ENCODE peak calls at places on chromosomes 4 and X, in six cellular contexts. One of them, this sample, is unnamed. For H3K4me1, the result is how much of the 10 kb centered on the place peaks cover.

GRCh38 chr4:119735136-119735770 is 106.6 kb upstream of the PDE5A start:
- DNase-seq in naive thymus-derived CD4-positive, alpha-beta T cell: no peak
- DNase-seq in neuronal stem cell: no peak
- DNase-seq in foreskin keratinocyte: peak
- DNase-seq in OCI-LY7: no peak
- DNase-seq in heart left ventricle: no peak
- DNase-seq in this sample: no peak

GRCh38 chrX:96447161-96447560 is 237.5 kb upstream of the DIAPH2 start:
- DNase-seq in naive thymus-derived CD4-positive, alpha-beta T cell: no peak
- DNase-seq in neuronal stem cell: no peak
- DNase-seq in foreskin keratinocyte: no peak
- DNase-seq in OCI-LY7: no peak
- DNase-seq in heart left ventricle: no peak
- DNase-seq in this sample: no peak

GRCh38 chr4:23728393-23728792 is 161.5 kb downstream of the PPARGC1A start:
- DNase-seq in naive thymus-derived CD4-positive, alpha-beta T cell: no peak
- DNase-seq in neuronal stem cell: no peak
- DNase-seq in foreskin keratinocyte: peak
- DNase-seq in OCI-LY7: no peak
- DNase-seq in heart left ventricle: no peak
- DNase-seq in this sample: no peak

GRCh38 chrX:111597967-111598366 is 83.0 kb upstream of the ALG13 start:
- DNase-seq in naive thymus-derived CD4-positive, alpha-beta T cell: no peak
- DNase-seq in neuronal stem cell: no peak
- DNase-seq in foreskin keratinocyte: no peak
- DNase-seq in OCI-LY7: no peak
- DNase-seq in heart left ventricle: no peak
- DNase-seq in this sample: no peak

GRCh38 chr4:61442936-61443335 is 242.8 kb downstream of the ADGRL3 start:
- DNase-seq in naive thymus-derived CD4-positive, alpha-beta T cell: no peak
- DNase-seq in neuronal stem cell: no peak
- DNase-seq in foreskin keratinocyte: no peak
- DNase-seq in OCI-LY7: no peak
- DNase-seq in heart left ventricle: no peak
- DNase-seq in this sample: no peak

GRCh38 chr4:123826896-123827295 is 430.3 kb downstream of the SPRY1 start:
- DNase-seq in naive thymus-derived CD4-positive, alpha-beta T cell: no peak
- DNase-seq in neuronal stem cell: no peak
- DNase-seq in foreskin keratinocyte: peak
- DNase-seq in OCI-LY7: no peak
- DNase-seq in heart left ventricle: no peak
- DNase-seq in this sample: no peak

GRCh38 chrX:130048686-130049222 is 61.5 kb downstream of the ELF4 start:
- DNase-seq in naive thymus-derived CD4-positive, alpha-beta T cell: no peak
- DNase-seq in neuronal stem cell: no peak
- DNase-seq in foreskin keratinocyte: no peak
- DNase-seq in OCI-LY7: no peak
- DNase-seq in heart left ventricle: no peak
- DNase-seq in this sample: no peak

GRCh38 chrX:31038585-31039326 is 33.1 kb downstream of the FTHL17 start:
- DNase-seq in naive thymus-derived CD4-positive, alpha-beta T cell: no peak
- DNase-seq in neuronal stem cell: peak
- DNase-seq in foreskin keratinocyte: peak
- DNase-seq in OCI-LY7: peak
- DNase-seq in heart left ventricle: no peak
- DNase-seq in this sample: peak

GRCh38 chr4:127781303-127782024 is 658 bp upstream of the HSPA4L start:
- DNase-seq in naive thymus-derived CD4-positive, alpha-beta T cell: no peak
- DNase-seq in neuronal stem cell: peak
- DNase-seq in foreskin keratinocyte: no peak
- DNase-seq in OCI-LY7: no peak
- DNase-seq in heart left ventricle: peak
- DNase-seq in this sample: peak

GRCh38 chr4:1297023-1297395 is 7.3 kb downstream of the MAEA start:
- DNase-seq in naive thymus-derived CD4-positive, alpha-beta T cell: no peak
- DNase-seq in neuronal stem cell: no peak
- DNase-seq in foreskin keratinocyte: no peak
- DNase-seq in OCI-LY7: no peak
- DNase-seq in heart left ventricle: no peak
- DNase-seq in this sample: no peak

GRCh38 chr4:26829018-26829417 is 31.6 kb upstream of the STIM2 start:
- DNase-seq in naive thymus-derived CD4-positive, alpha-beta T cell: no peak
- DNase-seq in neuronal stem cell: no peak
- DNase-seq in foreskin keratinocyte: no peak
- DNase-seq in OCI-LY7: no peak
- DNase-seq in heart left ventricle: no peak
- DNase-seq in this sample: no peak

GRCh38 chr4:26830701-26831100 is 29.9 kb upstream of the STIM2 start:
- DNase-seq in naive thymus-derived CD4-positive, alpha-beta T cell: no peak
- DNase-seq in neuronal stem cell: no peak
- DNase-seq in foreskin keratinocyte: no peak
- DNase-seq in OCI-LY7: peak
- DNase-seq in heart left ventricle: no peak
- DNase-seq in this sample: no peak

GRCh38 chr4:26826721-26827120 is 33.9 kb upstream of the STIM2 start:
- DNase-seq in naive thymus-derived CD4-positive, alpha-beta T cell: no peak
- DNase-seq in neuronal stem cell: no peak
- DNase-seq in foreskin keratinocyte: no peak
- DNase-seq in OCI-LY7: peak
- DNase-seq in heart left ventricle: no peak
- DNase-seq in this sample: peak

GRCh38 chr4:26830016-26830415 is 30.6 kb upstream of the STIM2 start:
- DNase-seq in naive thymus-derived CD4-positive, alpha-beta T cell: no peak
- DNase-seq in neuronal stem cell: no peak
- DNase-seq in foreskin keratinocyte: no peak
- DNase-seq in OCI-LY7: peak
- DNase-seq in heart left ventricle: no peak
- DNase-seq in this sample: no peak

GRCh38 chr4:26827798-26828197 is 32.8 kb upstream of the STIM2 start:
- DNase-seq in naive thymus-derived CD4-positive, alpha-beta T cell: no peak
- DNase-seq in neuronal stem cell: no peak
- DNase-seq in foreskin keratinocyte: no peak
- DNase-seq in OCI-LY7: peak
- DNase-seq in heart left ventricle: no peak
- DNase-seq in this sample: no peak
- H3K4me1 ChIP-seq in naive thymus-derived CD4-positive, alpha-beta T cell: under half
- H3K4me1 ChIP-seq in neuronal stem cell: under half
- H3K4me1 ChIP-seq in foreskin keratinocyte: under half
- H3K4me1 ChIP-seq in OCI-LY7: half or more
- H3K4me1 ChIP-seq in heart left ventricle: under half
- H3K4me1 ChIP-seq in this sample: under half

GRCh38 chr4:81504685-81505598 is 33.2 kb upstream of the RASGEF1B start:
- DNase-seq in naive thymus-derived CD4-positive, alpha-beta T cell: peak
- DNase-seq in neuronal stem cell: no peak
- DNase-seq in foreskin keratinocyte: no peak
- DNase-seq in OCI-LY7: peak
- DNase-seq in heart left ventricle: peak
- DNase-seq in this sample: peak
- H3K27ac ChIP-seq in naive thymus-derived CD4-positive, alpha-beta T cell: peak
- H3K27ac ChIP-seq in neuronal stem cell: no peak
- H3K27ac ChIP-seq in foreskin keratinocyte: no peak
- H3K27ac ChIP-seq in OCI-LY7: no peak
- H3K27ac ChIP-seq in heart left ventricle: peak
- H3K27ac ChIP-seq in this sample: peak

GRCh38 chrX:40145001-40145631 is 47.4 kb upstream of the BCOR start:
- DNase-seq in naive thymus-derived CD4-positive, alpha-beta T cell: no peak
- DNase-seq in neuronal stem cell: no peak
- DNase-seq in foreskin keratinocyte: no peak
- DNase-seq in OCI-LY7: no peak
- DNase-seq in heart left ventricle: peak
- DNase-seq in this sample: peak

GRCh38 chrX:40144576-40144975 is 46.8 kb upstream of the BCOR start:
- DNase-seq in naive thymus-derived CD4-positive, alpha-beta T cell: no peak
- DNase-seq in neuronal stem cell: no peak
- DNase-seq in foreskin keratinocyte: no peak
- DNase-seq in OCI-LY7: no peak
- DNase-seq in heart left ventricle: no peak
- DNase-seq in this sample: no peak

GRCh38 chrX:40143001-40143400 is 45.2 kb upstream of the BCOR start:
- DNase-seq in naive thymus-derived CD4-positive, alpha-beta T cell: no peak
- DNase-seq in neuronal stem cell: no peak
- DNase-seq in foreskin keratinocyte: no peak
- DNase-seq in OCI-LY7: no peak
- DNase-seq in heart left ventricle: no peak
- DNase-seq in this sample: no peak

GRCh38 chrX:40142417-40142816 is 44.7 kb upstream of the BCOR start:
- DNase-seq in naive thymus-derived CD4-positive, alpha-beta T cell: no peak
- DNase-seq in neuronal stem cell: no peak
- DNase-seq in foreskin keratinocyte: no peak
- DNase-seq in OCI-LY7: no peak
- DNase-seq in heart left ventricle: no peak
- DNase-seq in this sample: no peak

GRCh38 chrX:40143987-40144386 is 46.2 kb upstream of the BCOR start:
- DNase-seq in naive thymus-derived CD4-positive, alpha-beta T cell: no peak
- DNase-seq in neuronal stem cell: no peak
- DNase-seq in foreskin keratinocyte: no peak
- DNase-seq in OCI-LY7: no peak
- DNase-seq in heart left ventricle: no peak
- DNase-seq in this sample: no peak
- H3K4me1 ChIP-seq in naive thymus-derived CD4-positive, alpha-beta T cell: under half
- H3K4me1 ChIP-seq in neuronal stem cell: under half
- H3K4me1 ChIP-seq in foreskin keratinocyte: under half
- H3K4me1 ChIP-seq in OCI-LY7: half or more
- H3K4me1 ChIP-seq in heart left ventricle: under half
- H3K4me1 ChIP-seq in this sample: under half

GRCh38 chr4:41505161-41505653 is 32.8 kb upstream of the LIMCH1 start:
- DNase-seq in naive thymus-derived CD4-positive, alpha-beta T cell: no peak
- DNase-seq in neuronal stem cell: no peak
- DNase-seq in foreskin keratinocyte: no peak
- DNase-seq in OCI-LY7: no peak
- DNase-seq in heart left ventricle: no peak
- DNase-seq in this sample: peak

GRCh38 chr4:41510179-41510578 is 27.8 kb upstream of the LIMCH1 start:
- DNase-seq in naive thymus-derived CD4-positive, alpha-beta T cell: no peak
- DNase-seq in neuronal stem cell: no peak
- DNase-seq in foreskin keratinocyte: no peak
- DNase-seq in OCI-LY7: no peak
- DNase-seq in heart left ventricle: no peak
- DNase-seq in this sample: no peak

GRCh38 chr4:41506071-41506470 is 31.9 kb upstream of the LIMCH1 start:
- DNase-seq in naive thymus-derived CD4-positive, alpha-beta T cell: no peak
- DNase-seq in neuronal stem cell: no peak
- DNase-seq in foreskin keratinocyte: peak
- DNase-seq in OCI-LY7: no peak
- DNase-seq in heart left ventricle: no peak
- DNase-seq in this sample: no peak

GRCh38 chr4:41509411-41510008 is 28.4 kb upstream of the LIMCH1 start:
- DNase-seq in naive thymus-derived CD4-positive, alpha-beta T cell: no peak
- DNase-seq in neuronal stem cell: no peak
- DNase-seq in foreskin keratinocyte: no peak
- DNase-seq in OCI-LY7: no peak
- DNase-seq in heart left ventricle: no peak
- DNase-seq in this sample: peak

GRCh38 chr4:41507292-41507933 is 30.5 kb upstream of the LIMCH1 start:
- DNase-seq in naive thymus-derived CD4-positive, alpha-beta T cell: no peak
- DNase-seq in neuronal stem cell: no peak
- DNase-seq in foreskin keratinocyte: peak
- DNase-seq in OCI-LY7: no peak
- DNase-seq in heart left ventricle: no peak
- DNase-seq in this sample: no peak
- H3K27ac ChIP-seq in naive thymus-derived CD4-positive, alpha-beta T cell: no peak
- H3K27ac ChIP-seq in neuronal stem cell: no peak
- H3K27ac ChIP-seq in foreskin keratinocyte: peak
- H3K27ac ChIP-seq in OCI-LY7: no peak
- H3K27ac ChIP-seq in heart left ventricle: no peak
- H3K27ac ChIP-seq in this sample: no peak

GRCh38 chr4:168842186-168842585 is 167.9 kb downstream of the CBR4 start:
- DNase-seq in naive thymus-derived CD4-positive, alpha-beta T cell: no peak
- DNase-seq in neuronal stem cell: no peak
- DNase-seq in foreskin keratinocyte: peak
- DNase-seq in OCI-LY7: no peak
- DNase-seq in heart left ventricle: no peak
- DNase-seq in this sample: no peak
- H3K4me1 ChIP-seq in naive thymus-derived CD4-positive, alpha-beta T cell: under half
- H3K4me1 ChIP-seq in neuronal stem cell: under half
- H3K4me1 ChIP-seq in foreskin keratinocyte: half or more
- H3K4me1 ChIP-seq in OCI-LY7: under half
- H3K4me1 ChIP-seq in heart left ventricle: half or more
- H3K4me1 ChIP-seq in this sample: under half

This sample was measured in thyroid gland.